ENCODE peak calls at places on chromosome 17, in nine cellular contexts. B is HT1080; Y is H4; H is HEK293T; D is GM13977; X is activated T-cell treated with anti-CD3 and anti-CD28 coated beads for 24 hours; E is EH; S is WERI-Rb-1; G is activated CD4-positive, alpha-beta T cell treated with anti-CD3 and anti-CD28 coated beads, Interleukin-2, amount 50 U/mL, for 48 hours. N is an unnamed sample.

GRCh38 chr17:56613131-56613530 is 19.6 kb downstream of the NOG start:
- DNase-seq in B (no peak), Y (no peak), H (no peak), D (no peak), X (no peak), E (no peak), S (no peak), G (no peak), N (no peak)

GRCh38 chr17:63991611-63992010 is 6.5 kb upstream of the PRR29 start:
- DNase-seq in B (no peak), Y (no peak), H (no peak), D (no peak), X (no peak), E (no peak), S (no peak), G (no peak), N (no peak)

GRCh38 chr17:27816946-27817345 is 16.6 kb upstream of the NOS2 start:
- DNase-seq in B (no peak), Y (no peak), H (no peak), D (no peak), X (no peak), E (no peak), S (peak), G (no peak), N (no peak)

GRCh38 chr17:57672971-57673370 is 72.1 kb downstream of the CCDC182 start:
- DNase-seq in B (no peak), Y (no peak), H (no peak), D (peak), X (no peak), E (no peak), S (peak), G (no peak), N (no peak)

GRCh38 chr17:77425791-77426641 is 285.2 kb downstream of the SEC14L1 start:
- DNase-seq in B (peak), Y (peak), H (no peak), D (no peak), X (no peak), E (peak), S (no peak), G (no peak), N (no peak)

GRCh38 chr17:57260325-57261083 is 4.2 kb downstream of the MSI2 start:
- DNase-seq in B (no peak), Y (no peak), H (no peak), D (no peak), X (no peak), E (no peak), S (no peak), G (no peak), N (no peak)

GRCh38 chr17:49351572-49352140 is 10.4 kb downstream of the ZNF652 start:
- DNase-seq in B (no peak), Y (no peak), H (no peak), D (no peak), X (no peak), E (no peak), S (no peak), G (no peak), N (no peak)

GRCh38 chr17:28130455-28130854 is 88.0 kb downstream of the NLK start:
- DNase-seq in B (no peak), Y (no peak), H (no peak), D (no peak), X (no peak), E (no peak), S (no peak), G (no peak), N (no peak)

GRCh38 chr17:19002191-19002590 is 2.4 kb downstream of the FAM83G start:
- DNase-seq in B (no peak), Y (no peak), H (no peak), D (no peak), X (no peak), E (no peak), S (no peak), G (no peak), N (no peak)

GRCh38 chr17:41455236-41455635 is 11.9 kb downstream of the KRT32 start:
- DNase-seq in B (no peak), Y (no peak), H (no peak), D (no peak), X (no peak), E (peak), S (no peak), G (no peak), N (no peak)

GRCh38 chr17:1783834-1784611 is 22.2 kb downstream of the SERPINF1 start:
- DNase-seq in B (peak), Y (peak), H (peak), D (peak), X (no peak), E (peak), S (no peak), G (no peak), N (peak)

GRCh38 chr17:43967251-43967875 is 13.6 kb upstream of the PYY start:
- DNase-seq in B (no peak), Y (no peak), H (no peak), D (no peak), X (no peak), E (peak), S (no peak), G (no peak), N (no peak)

GRCh38 chr17:78101542-78101941 is 27.0 kb downstream of the TMC6 start:
- DNase-seq in B (no peak), Y (no peak), H (no peak), D (no peak), X (no peak), E (no peak), S (no peak), G (no peak), N (no peak)

GRCh38 chr17:17990282-17990681 is 17.6 kb downstream of the DRC3 start:
- DNase-seq in B (no peak), Y (no peak), H (no peak), D (no peak), X (no peak), E (peak), S (no peak), G (no peak), N (no peak)

GRCh38 chr17:80789356-80789902 is 202.2 kb upstream of the CHMP6 start:
- DNase-seq in B (peak), Y (peak), H (no peak), D (no peak), X (no peak), E (peak), S (no peak), G (no peak), N (peak)

GRCh38 chr17:8674344-8675305 is 44.1 kb upstream of the MYH10 start:
- DNase-seq in B (no peak), Y (no peak), H (no peak), D (no peak), X (no peak), E (peak), S (no peak), G (no peak), N (peak)

GRCh38 chr17:48555616-48556533 is 11.0 kb upstream of the HOXB2 start:
- DNase-seq in B (no peak), Y (peak), H (peak), D (no peak), X (no peak), E (no peak), S (peak), G (no peak), N (peak)

GRCh38 chr17:58120195-58120822 is 27.9 kb upstream of the OR4D1 start:
- DNase-seq in B (peak), Y (peak), H (peak), D (peak), X (peak), E (peak), S (no peak), G (peak), N (peak)

GRCh38 chr17:31274252-31274651 is 22.8 kb downstream of the OMG start:
- DNase-seq in B (no peak), Y (peak), H (no peak), D (no peak), X (no peak), E (peak), S (no peak), G (no peak), N (no peak)

GRCh38 chr17:56917559-56918296 is 3.9 kb upstream of the TRIM25 start:
- DNase-seq in B (no peak), Y (no peak), H (no peak), D (no peak), X (no peak), E (peak), S (no peak), G (no peak), N (no peak)

GRCh38 chr17:82458885-82459424 is 414 bp downstream of the NARF start:
- DNase-seq in B (no peak), Y (no peak), H (no peak), D (peak), X (no peak), E (peak), S (no peak), G (no peak), N (peak)

N was measured in cardiac muscle cell.